ENCODE peak calls at places on chromosomes 11 and 22, in ten cellular contexts. K, A, P, D, S, F, C, B, Y and R are unnamed samples.

GRCh38 chr11:83403990-83404389 is 117.8 kb upstream of the CCDC90B start:
- DNase-seq in K (no peak), A (no peak), P (no peak), D (no peak), S (no peak), F (no peak), C (no peak), B (no peak), Y (peak), R (no peak)

GRCh38 chr11:58958500-58958899 is 19.2 kb downstream of the GLYATL1 start:
- DNase-seq in K (peak), A (no peak), P (no peak), D (no peak), S (peak), F (no peak), C (peak), B (no peak), Y (no peak), R (no peak)

GRCh38 chr11:119027561-119028345 is 2.9 kb downstream of the SLC37A4 start:
- DNase-seq in K (no peak), A (no peak), P (no peak), D (no peak), S (no peak), F (no peak), C (no peak), B (no peak), Y (no peak), R (no peak)

GRCh38 chr11:2447253-2447950 is 2.6 kb downstream of the KCNQ1 start:
- DNase-seq in K (no peak), A (no peak), P (no peak), D (no peak), S (no peak), F (no peak), C (no peak), B (peak), Y (no peak), R (no peak)

GRCh38 chr11:46369458-46370152 is 11.9 kb upstream of the MDK start:
- DNase-seq in K (peak), A (peak), P (no peak), D (no peak), S (peak), F (peak), C (no peak), B (no peak), Y (peak), R (no peak)

GRCh38 chr11:129946256-129946655 is 50.9 kb upstream of the NFRKB start:
- DNase-seq in K (no peak), A (no peak), P (no peak), D (no peak), S (no peak), F (no peak), C (no peak), B (no peak), Y (no peak), R (no peak)

GRCh38 chr22:39265143-39265542 is 20.4 kb upstream of the PDGFB start:
- DNase-seq in K (no peak), A (no peak), P (no peak), D (no peak), S (no peak), F (no peak), C (no peak), B (no peak), Y (no peak), R (no peak)

GRCh38 chr11:101860694-101861371 is 54.0 kb upstream of the CEP126 start:
- DNase-seq in K (peak), A (no peak), P (peak), D (no peak), S (no peak), F (peak), C (peak), B (no peak), Y (peak), R (no peak)